ENCODE peak calls at places on chromosomes 13 and 19, in four cellular contexts. X, B, O and I are unnamed samples. For H3K27me3, the result is how much of the 10 kb centered on the place peaks cover.

GRCh38 chr19:2050349-2050990 is 574 bp downstream of the MKNK2 start:
- DNase-seq in X (no peak), B (peak), O (peak), I (no peak)

GRCh38 chr19:38739440-38740251 is 4.6 kb downstream of the CAPN12 start:
- DNase-seq in X (no peak), B (no peak), O (no peak), I (peak)

GRCh38 chr19:58563034-58563573 is 4.7 kb upstream of the UBE2M start:
- DNase-seq in X (peak), B (no peak), O (no peak), I (no peak)

GRCh38 chr19:33612928-33613327 is 8.8 kb upstream of the CHST8 start:
- DNase-seq in X (no peak), B (no peak), O (no peak), I (no peak)

GRCh38 chr13:20775961-20776360 is 2.2 kb upstream of the EEF1AKMT1 start:
- DNase-seq in X (no peak), B (no peak), O (no peak), I (no peak)

GRCh38 chr19:37654525-37654832 is 786 bp downstream of the ZFP30 start:
- DNase-seq in X (peak), B (peak), O (no peak), I (no peak)

GRCh38 chr13:35512271-35512920 is 35.9 kb upstream of the MAB21L1 start:
- DNase-seq in X (peak), B (no peak), O (no peak), I (no peak)

GRCh38 chr13:42086582-42086981 is 38.1 kb downstream of the DGKH start:
- DNase-seq in X (no peak), B (no peak), O (no peak), I (no peak)

GRCh38 chr13:20401586-20401957 is 124.1 kb downstream of the CRYL1 start:
- DNase-seq in X (peak), B (no peak), O (no peak), I (no peak)

GRCh38 chr13:90185734-90186133 is 1161.8 kb upstream of the MIR17HG start:
- DNase-seq in X (no peak), B (no peak), O (no peak), I (no peak)

GRCh38 chr19:30567535-30568232 is 195.5 kb downstream of the ZNF536 start:
- DNase-seq in X (no peak), B (no peak), O (no peak), I (no peak)

GRCh38 chr13:26024558-26024957 is 27.3 kb downstream of the SHISA2 start:
- DNase-seq in X (peak), B (peak), O (no peak), I (no peak)

GRCh38 chr13:112770504-112770903 is 80.7 kb downstream of the ATP11A start:
- DNase-seq in X (no peak), B (no peak), O (no peak), I (no peak)

GRCh38 chr13:76711515-76712182 is 174.6 kb downstream of the KCTD12 start:
- DNase-seq in X (peak), B (no peak), O (no peak), I (no peak)

GRCh38 chr19:40191836-40192646 is 815 bp downstream of the MAP3K10 start:
- DNase-seq in X (peak), B (peak), O (no peak), I (no peak)

GRCh38 chr13:87676254-87677042 is 5.3 kb downstream of the SLITRK5 start:
- DNase-seq in X (no peak), B (peak), O (no peak), I (no peak)

GRCh38 chr19:13887529-13887928 is 10.6 kb downstream of the NANOS3 start:
- DNase-seq in X (peak), B (no peak), O (no peak), I (no peak)

GRCh38 chr13:43908156-43909126 is 28.7 kb downstream of the LACC1 start:
- DNase-seq in X (peak), B (peak), O (no peak), I (no peak)

GRCh38 chr13:42969558-42970172 is 22.4 kb downstream of the EPSTI1 start:
- DNase-seq in X (peak), B (peak), O (peak), I (peak)

GRCh38 chr19:15928321-15928720 is 6.0 kb downstream of the CYP4F11 start:
- DNase-seq in X (no peak), B (no peak), O (no peak), I (no peak)

GRCh38 chr13:46743191-46743590 is 53.8 kb downstream of the ESD start:
- DNase-seq in X (peak), B (no peak), O (no peak), I (no peak)

GRCh38 chr19:7257148-7258041 is 36.8 kb downstream of the INSR start:
- DNase-seq in X (peak), B (no peak), O (no peak), I (no peak)

GRCh38 chr19:38741670-38742069 is 2.6 kb downstream of the CAPN12 start:
- DNase-seq in X (no peak), B (no peak), O (no peak), I (no peak)

GRCh38 chr19:35008891-35009341 is 8.8 kb downstream of the GRAMD1A start:
- DNase-seq in X (no peak), B (no peak), O (no peak), I (no peak)

GRCh38 chr13:47121092-47121763 is 224.4 kb upstream of the HTR2A start:
- DNase-seq in X (no peak), B (no peak), O (no peak), I (no peak)

GRCh38 chr19:56821209-56821608 is 19.3 kb downstream of the PEG3 start:
- DNase-seq in X (no peak), B (no peak), O (no peak), I (no peak)

GRCh38 chr13:43286769-43287168 is 263.4 kb downstream of the DNAJC15 start:
- DNase-seq in X (no peak), B (no peak), O (no peak), I (no peak)

GRCh38 chr13:111460548-111461444 is 140.4 kb downstream of the TEX29 start:
- DNase-seq in X (peak), B (peak), O (peak), I (no peak)

GRCh38 chr13:36431204-36432105 is 840 bp upstream of the CCNA1 start:
- DNase-seq in X (no peak), B (peak), O (no peak), I (no peak)

GRCh38 chr19:34996978-34997640 is 3.0 kb upstream of the GRAMD1A start:
- DNase-seq in X (peak), B (no peak), O (no peak), I (peak)

GRCh38 chr13:84574851-84575250 is 692.6 kb upstream of the SLITRK1 start:
- DNase-seq in X (peak), B (no peak), O (no peak), I (no peak)

GRCh38 chr13:106472621-106473020 is 62.8 kb downstream of the EFNB2 start:
- DNase-seq in X (no peak), B (no peak), O (no peak), I (no peak)

GRCh38 chr19:46784262-46785053 is 3.9 kb downstream of the SLC1A5 start:
- DNase-seq in X (peak), B (peak), O (peak), I (peak)

GRCh38 chr19:3054972-3055740 is 7.1 kb downstream of the TLE5 start:
- DNase-seq in X (no peak), B (no peak), O (no peak), I (no peak)

GRCh38 chr13:99992376-99992775 is 10.8 kb downstream of the ZIC2 start:
- DNase-seq in X (no peak), B (peak), O (no peak), I (peak)

GRCh38 chr13:113441661-113442060 is 11.6 kb downstream of the ADPRHL1 start:
- DNase-seq in X (no peak), B (no peak), O (no peak), I (no peak)

GRCh38 chr19:48780684-48781391 is 25.5 kb downstream of the FGF21 start:
- DNase-seq in X (peak), B (no peak), O (peak), I (no peak)

GRCh38 chr19:54062643-54063042 is 1.1 kb downstream of the VSTM1 start:
- DNase-seq in X (no peak), B (no peak), O (no peak), I (no peak)

GRCh38 chr13:30108913-30109237 is 198.5 kb downstream of the KATNAL1 start:
- DNase-seq in X (no peak), B (no peak), O (peak), I (no peak)
- H3K27ac ChIP-seq in X (no peak), B (no peak), O (no peak), I (no peak)

GRCh38 chr13:33347866-33348265 is 62.3 kb upstream of the STARD13 start:
- DNase-seq in X (no peak), B (no peak), O (no peak), I (no peak)

GRCh38 chr13:33349996-33350826 is 64.7 kb upstream of the STARD13 start:
- DNase-seq in X (peak), B (peak), O (peak), I (no peak)

GRCh38 chr13:33351324-33351723 is 65.8 kb upstream of the STARD13 start:
- DNase-seq in X (peak), B (no peak), O (no peak), I (no peak)

GRCh38 chr13:33348366-33348765 is 62.8 kb upstream of the STARD13 start:
- DNase-seq in X (peak), B (no peak), O (no peak), I (no peak)

DNA sequence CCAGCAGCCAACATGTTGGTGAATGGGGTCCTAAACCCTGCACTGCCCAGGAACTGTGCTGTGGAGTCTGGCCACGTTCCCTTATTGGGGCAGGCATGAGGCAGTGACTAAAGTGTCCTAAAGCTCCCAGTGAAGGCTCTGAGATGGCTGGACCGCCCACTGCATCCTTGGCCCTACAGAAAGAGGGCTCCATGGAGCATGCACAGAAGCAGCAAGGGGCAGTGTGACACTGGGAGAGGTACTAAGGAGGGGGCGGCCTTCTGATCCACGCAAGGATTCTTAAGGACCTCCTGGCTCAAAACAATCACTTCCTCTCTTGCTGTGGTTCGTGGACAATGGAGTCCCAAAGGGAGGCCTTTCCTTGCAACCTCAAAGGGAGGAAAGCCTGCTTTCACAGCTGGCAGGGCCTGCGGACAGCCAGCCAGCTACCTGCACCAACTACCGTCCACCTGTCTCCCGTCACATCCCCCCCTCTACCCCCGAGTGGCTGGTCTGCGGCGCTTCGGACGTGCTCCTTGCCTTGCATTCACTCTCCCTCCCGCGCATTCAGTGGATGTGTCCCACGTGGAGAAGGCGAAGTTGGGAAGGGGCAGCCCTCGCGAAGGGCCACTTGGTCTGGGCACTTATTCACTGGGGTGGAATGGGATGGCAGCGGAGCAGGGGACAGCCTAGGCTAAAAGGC is 63.9 kb upstream of the STARD13 start:
- DNase-seq in X (no peak), B (peak), O (no peak), I (no peak)
- H3K4me3 ChIP-seq in X (peak), B (peak), O (peak), I (no peak)

GRCh38 chr13:101917475-101917810 is 465.0 kb downstream of the ITGBL1 start:
- DNase-seq in X (no peak), B (peak), O (no peak), I (no peak)

GRCh38 chr13:101919541-101920306 is 467.2 kb downstream of the ITGBL1 start:
- DNase-seq in X (peak), B (peak), O (no peak), I (no peak)

GRCh38 chr13:101916108-101916757 is 463.8 kb downstream of the ITGBL1 start:
- DNase-seq in X (peak), B (peak), O (no peak), I (no peak)

GRCh38 chr13:101916758-101917474 is 464.4 kb downstream of the ITGBL1 start:
- DNase-seq in X (no peak), B (peak), O (no peak), I (no peak)

DNA sequence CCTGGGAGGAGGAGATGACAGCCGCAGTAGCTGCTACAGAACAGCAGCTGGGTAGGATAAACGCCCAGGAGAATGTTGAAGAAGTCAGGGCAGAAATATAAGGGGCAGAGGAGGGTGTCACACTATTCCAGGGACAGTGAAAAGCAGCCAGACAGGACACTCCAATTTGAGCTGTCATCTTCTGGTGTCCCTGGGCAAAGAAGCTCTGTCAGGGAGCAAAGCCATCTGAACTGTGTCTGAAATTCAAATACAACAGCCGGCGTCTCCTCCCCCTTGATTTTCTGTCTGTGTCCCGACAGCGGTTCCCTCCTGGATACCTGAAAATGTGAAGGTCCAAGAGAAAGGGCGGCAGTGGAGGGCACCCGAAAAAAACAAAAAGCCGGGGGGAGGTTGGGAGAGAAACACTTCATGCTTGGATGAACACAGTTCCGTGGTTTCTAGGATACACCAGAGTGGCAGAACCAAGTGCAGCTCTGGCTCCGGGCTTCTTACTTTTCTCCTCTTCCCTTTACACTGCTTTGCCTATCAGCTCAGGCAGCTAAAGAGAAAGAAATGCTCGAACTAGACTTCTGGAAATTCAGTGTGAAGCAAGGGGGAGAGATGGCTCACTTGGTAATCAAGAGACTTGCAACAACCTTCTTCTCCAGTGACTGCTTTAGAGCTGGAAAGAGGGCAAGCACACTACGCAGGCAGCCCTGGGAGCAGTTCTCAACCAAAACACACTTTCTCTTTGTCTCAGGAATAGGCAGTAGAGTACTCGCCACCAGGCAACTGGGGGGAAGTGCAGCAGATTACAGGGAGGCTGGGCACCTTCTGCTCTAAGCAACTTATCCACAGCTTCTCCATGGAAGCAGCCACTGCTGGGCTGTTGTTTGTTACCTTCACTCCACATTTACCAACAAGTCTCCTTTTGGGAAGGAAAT is 465.6 kb downstream of the ITGBL1 start:
- DNase-seq in X (no peak), B (peak), O (no peak), I (no peak)
- H3K27me3 ChIP-seq in X (half or more), B (half or more), O (under half), I (under half)

DNA sequence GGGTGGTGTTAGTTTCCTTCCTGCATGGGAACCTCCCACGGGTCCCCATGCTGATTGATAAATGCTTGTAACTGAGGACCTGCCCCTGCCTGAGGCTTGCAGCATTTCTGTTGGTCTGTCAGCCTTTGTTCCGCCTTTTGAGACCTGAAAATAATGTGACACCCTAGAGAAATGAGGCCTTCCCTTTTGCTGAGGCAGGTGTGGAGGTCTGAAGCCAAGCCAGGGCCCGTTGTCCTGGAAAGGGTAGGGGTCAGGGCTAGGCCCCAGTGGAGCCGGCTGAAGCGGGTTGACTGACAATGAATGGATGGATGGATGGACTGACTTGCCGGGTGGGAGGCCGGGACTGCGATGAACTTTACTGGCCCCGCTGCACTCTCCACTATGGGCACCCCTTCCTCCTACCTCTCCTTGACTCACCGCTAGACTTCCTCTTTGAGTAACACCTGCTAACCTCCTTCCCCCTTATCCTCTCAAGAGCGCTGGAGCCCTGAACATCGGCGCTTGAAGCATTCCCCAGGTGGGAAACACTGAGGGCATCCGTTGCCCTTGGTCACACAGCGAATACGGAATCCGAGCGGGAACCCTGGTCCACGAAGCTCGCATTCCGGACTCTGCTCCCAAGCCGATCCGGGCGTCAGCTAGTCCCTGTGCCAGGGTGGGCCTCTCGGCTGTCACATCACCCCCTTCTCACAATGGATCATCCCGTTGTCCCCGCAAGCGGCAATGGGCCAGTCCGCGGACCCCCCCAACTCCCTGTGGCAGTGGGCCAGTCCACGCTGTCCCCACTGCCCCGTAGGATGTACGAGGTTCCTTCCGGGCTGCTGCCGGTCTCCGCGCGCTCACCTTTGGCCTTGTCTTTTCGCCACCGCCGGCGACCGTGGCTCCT is 4.4 kb downstream of the LIPE start:
- DNase-seq in X (no peak), B (no peak), O (peak), I (peak)
- H3K27ac ChIP-seq in X (no peak), B (no peak), O (peak), I (peak)

DNA sequence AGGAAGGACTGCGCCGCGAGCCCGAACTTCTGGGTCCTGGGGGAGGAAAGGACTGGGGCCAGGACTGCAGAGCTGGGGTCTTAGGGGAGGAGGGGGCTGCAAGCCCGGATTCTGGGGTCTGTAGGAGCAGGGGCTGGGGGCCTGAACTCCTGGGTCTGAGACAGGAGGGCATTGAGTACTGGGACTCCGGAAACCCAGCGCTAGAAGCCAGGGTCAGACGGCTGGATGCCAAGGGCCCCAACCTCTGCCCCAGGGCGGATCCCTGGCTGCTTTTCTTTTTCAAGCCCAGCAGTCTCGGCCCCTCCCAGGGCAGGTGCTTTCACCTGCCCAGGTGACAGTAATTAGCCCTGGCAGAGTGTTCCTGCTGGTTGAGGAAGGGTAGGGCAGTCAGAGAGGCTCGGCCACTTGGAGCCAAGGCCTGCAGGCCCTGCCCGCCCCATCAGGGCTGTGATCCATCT is 2.3 kb downstream of the MYH14 start:
- DNase-seq in X (no peak), B (peak), O (peak), I (no peak)
- H3K4me3 ChIP-seq in X (no peak), B (peak), O (peak), I (no peak)

GRCh38 chr13:23683084-23683483 is 112.9 kb downstream of the TNFRSF19 start:
- DNase-seq in X (no peak), B (no peak), O (no peak), I (no peak)

GRCh38 chr13:23684647-23685046 is 114.4 kb downstream of the TNFRSF19 start:
- DNase-seq in X (no peak), B (no peak), O (no peak), I (no peak)

GRCh38 chr13:23688336-23688735 is 118.1 kb downstream of the TNFRSF19 start:
- DNase-seq in X (no peak), B (no peak), O (no peak), I (no peak)

GRCh38 chr13:23686948-23687347 is 116.7 kb downstream of the TNFRSF19 start:
- DNase-seq in X (no peak), B (no peak), O (no peak), I (no peak)

DNA sequence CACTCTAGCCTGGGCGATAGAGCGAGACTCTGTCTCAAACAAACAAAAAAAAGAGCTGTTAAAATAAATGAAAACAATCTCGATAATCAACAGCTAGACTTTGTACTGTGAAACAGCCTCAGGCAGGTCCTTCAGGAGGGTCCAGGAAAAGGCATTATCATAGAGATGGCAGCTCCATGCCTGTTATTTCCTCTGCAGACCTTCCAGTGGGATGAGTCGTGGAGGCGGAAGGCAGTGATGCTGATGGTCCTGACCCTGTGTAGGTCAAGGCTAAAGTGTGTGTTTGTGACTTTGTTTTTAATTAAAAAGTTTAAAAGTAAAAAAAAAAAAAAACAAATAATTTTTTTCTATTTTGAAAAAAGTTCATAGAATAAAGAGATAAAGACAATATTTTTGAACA is 117.4 kb downstream of the TNFRSF19 start:
- DNase-seq in X (no peak), B (no peak), O (no peak), I (no peak)
- H3K27me3 ChIP-seq in X (under half), B (under half), O (under half), I (under half)